ENCODE peak calls at places on chromosomes 7 and 10, in eight cellular contexts. D is Calu3, T is lower lobe of right lung, M is IMR-90, H is heart right ventricle, E is cardiac fibroblast, Q is AG04449, X is osteocyte. C is an unnamed sample.
A peak's percentile ranks its signal among the peaks of the same experiment; 100 is the strongest.

GRCh38 chr7:43873300-43873699 is 4.0 kb upstream of the MRPS24 start:
- DNase-seq in D (no peak), T (no peak), M (peak; percentile 87), H (peak; percentile 39), E (peak; percentile 86), Q (no peak), X (no peak), C (peak; percentile 51)

GRCh38 chr7:490461-491291 is 29.0 kb downstream of the PDGFA start:
- DNase-seq in D (no peak), T (peak; percentile 37), M (no peak), H (peak; percentile 7), E (no peak), Q (no peak), X (no peak), C (no peak)

GRCh38 chr10:132667613-132668394 is 118.1 kb downstream of the NKX6-2 start:
- DNase-seq in D (no peak), T (peak; percentile 51), M (peak; percentile 86), H (no peak), E (peak; percentile 64), Q (peak; percentile 28), X (no peak), C (no peak)

GRCh38 chr7:73899731-73900142 is 38.8 kb downstream of the TMEM270 start:
- DNase-seq in D (no peak), T (no peak), M (peak; percentile 77), H (peak; percentile 45), E (peak; percentile 73), Q (peak; percentile 65), X (peak; percentile 88), C (peak; percentile 89)

GRCh38 chr7:147436718-147437117 is 1153.8 kb upstream of the C7orf33 start:
- DNase-seq in D (no peak), T (no peak), M (no peak), H (no peak), E (no peak), Q (no peak), X (no peak), C (no peak)

GRCh38 chr7:90686146-90686545 is 90.0 kb downstream of the CDK14 start:
- DNase-seq in D (no peak), T (no peak), M (no peak), H (no peak), E (no peak), Q (no peak), X (no peak), C (no peak)

GRCh38 chr10:101375073-101375472 is 21.1 kb downstream of the BTRC start:
- DNase-seq in D (no peak), T (no peak), M (no peak), H (no peak), E (no peak), Q (no peak), X (no peak), C (no peak)

GRCh38 chr10:117980216-117980615 is 66.5 kb downstream of the RAB11FIP2 start:
- DNase-seq in D (no peak), T (no peak), M (peak; percentile 87), H (no peak), E (peak; percentile 83), Q (peak; percentile 40), X (no peak), C (no peak)

GRCh38 chr7:926061-927030 is 28.1 kb downstream of the ADAP1 start:
- DNase-seq in D (peak; percentile 89), T (peak; percentile 43), M (no peak), H (no peak), E (no peak), Q (no peak), X (peak; percentile 82), C (no peak)

GRCh38 chr10:126598009-126598408 is 72.5 kb downstream of the C10orf90 start:
- DNase-seq in D (peak; percentile 35), T (peak; percentile 54), M (peak; percentile 27), H (no peak), E (peak; percentile 63), Q (no peak), X (no peak), C (no peak)

GRCh38 chr10:132298038-132298935 is 9.5 kb downstream of the STK32C start:
- DNase-seq in D (no peak), T (peak; percentile 24), M (no peak), H (no peak), E (no peak), Q (no peak), X (no peak), C (no peak)

GRCh38 chr7:47484923-47485639 is 96.8 kb downstream of the TNS3 start:
- DNase-seq in D (no peak), T (no peak), M (no peak), H (no peak), E (no peak), Q (no peak), X (no peak), C (no peak)

GRCh38 chr7:44308741-44309270 is 16.6 kb downstream of the CAMK2B start:
- DNase-seq in D (no peak), T (no peak), M (no peak), H (no peak), E (no peak), Q (no peak), X (peak; percentile 85), C (no peak)

GRCh38 chr10:22682237-22683192 is 31.9 kb downstream of the PIP4K2A start:
- DNase-seq in D (peak; percentile 13), T (peak; percentile 47), M (peak; percentile 58), H (no peak), E (peak; percentile 73), Q (no peak), X (no peak), C (no peak)

GRCh38 chr7:44292876-44293560 is 32.4 kb downstream of the CAMK2B start:
- DNase-seq in D (no peak), T (no peak), M (no peak), H (no peak), E (no peak), Q (no peak), X (peak; percentile 75), C (no peak)

DNA sequence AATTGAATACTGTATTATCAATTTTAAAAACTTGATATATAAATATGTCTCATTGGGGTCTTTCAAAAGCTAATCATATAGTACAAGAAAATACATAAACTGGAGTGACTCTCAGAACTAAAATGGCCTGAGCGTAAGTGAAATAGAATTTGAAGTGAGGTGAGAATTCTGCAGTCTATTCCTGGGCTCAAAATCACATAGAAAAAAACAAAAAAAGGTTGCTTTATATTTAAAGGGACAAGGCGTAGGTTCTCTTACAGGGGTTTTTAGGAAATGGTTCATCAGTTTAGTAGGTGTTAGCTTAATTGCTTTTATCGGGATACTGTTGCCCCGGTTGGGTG is 36.7 kb upstream of the PRSS1 start:
- DNase-seq in D (no peak), T (no peak), M (no peak), H (no peak), E (no peak), Q (no peak), X (no peak), C (no peak)
- TF ChIP-seq CTCF in D (peak; percentile 4), T (peak; percentile 8), M (no peak), H (no peak), E (no peak), Q (no peak), X (no peak), C (no peak)

DNA sequence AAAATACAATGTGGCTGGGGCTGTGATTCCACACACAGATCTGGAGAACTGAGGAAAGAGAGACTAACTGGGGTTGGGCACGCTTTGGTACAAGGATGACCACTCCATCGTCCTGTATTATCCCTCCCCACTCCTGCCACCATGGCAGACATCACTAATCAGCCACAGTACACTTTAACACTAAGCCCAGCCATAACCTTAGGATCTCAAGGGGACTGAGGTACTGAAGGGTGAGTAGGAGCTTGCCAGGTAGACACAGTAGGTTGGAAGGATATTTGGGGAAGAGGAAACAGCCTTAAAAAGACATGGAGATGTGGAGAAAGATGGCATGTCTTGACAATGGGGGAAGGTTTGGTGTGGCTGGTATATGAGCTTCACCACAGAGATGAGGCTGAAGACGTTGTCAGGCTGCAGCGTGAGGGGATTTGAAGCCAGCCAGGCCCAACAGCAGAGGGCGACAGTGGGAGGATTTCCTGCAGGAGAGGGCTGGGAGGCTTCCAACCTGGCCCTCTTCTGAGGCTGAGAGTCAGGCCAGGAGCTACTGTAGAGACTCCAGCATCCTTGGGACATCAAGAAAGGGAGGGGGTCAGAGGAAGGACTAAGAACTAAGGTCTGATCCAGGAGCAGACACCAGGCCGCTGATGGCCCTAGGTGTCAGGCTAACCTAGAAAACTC is 58.6 kb upstream of the COL13A1 start:
- DNase-seq in D (peak; percentile 70), T (no peak), M (peak; percentile 19), H (no peak), E (peak; percentile 51), Q (no peak), X (no peak), C (no peak)
- TF ChIP-seq CTCF in D (peak; percentile 62), T (peak; percentile 31), M (peak; percentile 55), H (peak; percentile 44), E (peak; percentile 71), Q (peak; percentile 78), X (peak; percentile 60), C (peak; percentile 61)

GRCh38 chr10:114384601-114385000 is 19.7 kb downstream of the AFAP1L2 start:
- DNase-seq in D (no peak), T (no peak), M (no peak), H (no peak), E (no peak), Q (no peak), X (no peak), C (no peak)

GRCh38 chr10:114384181-114384580 is 20.1 kb downstream of the AFAP1L2 start:
- DNase-seq in D (no peak), T (no peak), M (no peak), H (no peak), E (no peak), Q (no peak), X (no peak), C (no peak)

GRCh38 chr10:114387784-114388183 is 16.5 kb downstream of the AFAP1L2 start:
- DNase-seq in D (no peak), T (no peak), M (no peak), H (no peak), E (no peak), Q (no peak), X (no peak), C (no peak)

GRCh38 chr10:114388275-114388674 is 16.0 kb downstream of the AFAP1L2 start:
- DNase-seq in D (no peak), T (no peak), M (no peak), H (no peak), E (no peak), Q (no peak), X (no peak), C (no peak)

GRCh38 chr10:114386446-114386845 is 17.9 kb downstream of the AFAP1L2 start:
- DNase-seq in D (no peak), T (no peak), M (no peak), H (no peak), E (no peak), Q (no peak), X (no peak), C (no peak)
- TF ChIP-seq CTCF in D (no peak), T (no peak), M (no peak), H (no peak), E (no peak), Q (no peak), X (no peak), C (no peak)

DNA sequence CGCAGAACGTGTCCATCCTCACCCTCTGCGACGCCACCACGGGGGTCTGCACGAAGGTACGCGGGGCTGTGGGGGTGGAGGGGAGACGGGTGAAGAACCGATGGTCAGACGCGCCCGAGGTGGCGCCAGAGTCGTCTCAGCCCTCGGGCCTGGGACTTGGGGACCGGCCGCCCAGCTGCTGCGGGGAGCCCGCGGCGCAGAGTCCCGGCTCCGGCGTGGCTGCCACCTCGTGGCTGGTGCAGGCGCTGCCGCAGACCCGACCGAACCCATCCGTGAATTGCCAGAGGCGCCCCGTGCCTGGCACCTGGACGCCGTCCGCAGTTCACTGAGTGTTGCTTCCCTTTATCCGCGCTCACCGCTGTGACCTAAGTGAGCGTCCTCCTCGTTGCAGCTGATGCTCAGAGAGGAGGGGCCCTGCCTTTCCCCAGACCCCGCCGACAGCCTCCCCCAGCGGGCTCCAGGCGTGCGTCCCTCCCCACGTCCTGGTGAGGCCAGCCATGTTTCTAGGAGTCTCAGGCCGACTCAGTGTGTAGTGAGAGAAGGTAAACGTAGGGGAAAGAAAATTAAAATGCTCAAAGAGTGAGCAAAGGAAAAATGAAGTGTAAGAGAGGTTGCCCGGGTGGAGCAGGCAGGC is 208.7 kb downstream of the PAXIP1 start:
- DNase-seq in D (no peak), T (no peak), M (no peak), H (no peak), E (no peak), Q (no peak), X (no peak), C (no peak)
- TF ChIP-seq CTCF in D (no peak), T (peak; percentile 43), M (no peak), H (peak; percentile 38), E (no peak), Q (no peak), X (no peak), C (no peak)